ENCODE peak calls at places on chromosomes 7 and 10, in five cellular contexts. One of them, this sample, is unnamed.

GRCh38 chr7:6658618-6659345 is 21.7 kb downstream of the ZNF316 start:
- DNase-seq in spleen: no peak
- DNase-seq in EL: no peak
- DNase-seq in NCI-H524: no peak
- DNase-seq in fibroblast of the conjunctiva: no peak
- DNase-seq in this sample: no peak

GRCh38 chr7:157558061-157558460 is 221.3 kb downstream of the DNAJB6 start:
- DNase-seq in EL: no peak
- DNase-seq in spleen: peak
- DNase-seq in fibroblast of the conjunctiva: no peak
- DNase-seq in NCI-H524: no peak
- DNase-seq in this sample: no peak

GRCh38 chr7:55081067-55081853 is 62.4 kb downstream of the EGFR start:
- DNase-seq in EL: no peak
- DNase-seq in fibroblast of the conjunctiva: no peak
- DNase-seq in spleen: no peak
- DNase-seq in NCI-H524: no peak
- DNase-seq in this sample: no peak

GRCh38 chr7:20290505-20291111 is 40.1 kb upstream of the ITGB8 start:
- DNase-seq in EL: no peak
- DNase-seq in spleen: no peak
- DNase-seq in fibroblast of the conjunctiva: no peak
- DNase-seq in NCI-H524: no peak
- DNase-seq in this sample: no peak

GRCh38 chr7:149880871-149881301 is 7.1 kb downstream of the ATP6V0E2 start:
- DNase-seq in EL: no peak
- DNase-seq in fibroblast of the conjunctiva: no peak
- DNase-seq in NCI-H524: no peak
- DNase-seq in spleen: no peak
- DNase-seq in this sample: no peak

GRCh38 chr10:122504551-122504950 is 43.2 kb downstream of the HTRA1 start:
- DNase-seq in fibroblast of the conjunctiva: peak
- DNase-seq in NCI-H524: no peak
- DNase-seq in spleen: no peak
- DNase-seq in EL: peak
- DNase-seq in this sample: peak

GRCh38 chr7:116298576-116298975 is 88.2 kb downstream of the TES start:
- DNase-seq in EL: no peak
- DNase-seq in NCI-H524: no peak
- DNase-seq in fibroblast of the conjunctiva: no peak
- DNase-seq in spleen: no peak
- DNase-seq in this sample: no peak

GRCh38 chr10:92822060-92822634 is 26.2 kb upstream of the EXOC6 start:
- DNase-seq in spleen: no peak
- DNase-seq in NCI-H524: no peak
- DNase-seq in EL: peak
- DNase-seq in fibroblast of the conjunctiva: peak
- DNase-seq in this sample: no peak

GRCh38 chr10:50917486-50917885 is 32.1 kb upstream of the A1CF start:
- DNase-seq in spleen: no peak
- DNase-seq in NCI-H524: no peak
- DNase-seq in EL: peak
- DNase-seq in fibroblast of the conjunctiva: peak
- DNase-seq in this sample: no peak

GRCh38 chr7:17408245-17408903 is 109.9 kb downstream of the AHR start:
- DNase-seq in EL: peak
- DNase-seq in NCI-H524: no peak
- DNase-seq in spleen: no peak
- DNase-seq in fibroblast of the conjunctiva: peak
- DNase-seq in this sample: peak